ENCODE peak calls at places on chromosome 7, in six cellular contexts. D is heart left ventricle, G is PC-3, R is kidney epithelial cell, S is cardiac muscle cell, E is prostate gland. Z is an unnamed sample.

GRCh38 chr7:75842836-75843446 is 29.3 kb upstream of the CCL24 start:
- DNase-seq in D (no peak), G (peak; percentile 84), E (peak; percentile 20), S (no peak), R (peak; percentile 23), Z (peak; percentile 75)

GRCh38 chr7:12031638-12032037 is 179.5 kb upstream of the TMEM106B start:
- DNase-seq in E (no peak), S (no peak), R (no peak), G (peak; percentile 71), D (no peak), Z (no peak)

GRCh38 chr7:139631520-139632031 is 108.1 kb downstream of the CLEC2L start:
- DNase-seq in D (no peak), G (no peak), R (no peak), S (no peak), E (no peak), Z (no peak)

GRCh38 chr7:140645166-140645565 is 4.6 kb upstream of the DENND2A start:
- DNase-seq in D (no peak), G (no peak), R (no peak), E (no peak), S (no peak), Z (no peak)

GRCh38 chr7:64101126-64101942 is 56.1 kb downstream of the ZNF727 start:
- DNase-seq in D (no peak), S (no peak), E (no peak), G (no peak), R (no peak), Z (no peak)

GRCh38 chr7:96084880-96085551 is 236.9 kb downstream of the SLC25A13 start:
- DNase-seq in G (peak; percentile 88), E (no peak), R (peak; percentile 57), S (no peak), D (no peak), Z (peak; percentile 31)

GRCh38 chr7:144484445-144484844 is 81.0 kb upstream of the NOBOX start:
- DNase-seq in G (no peak), E (no peak), S (no peak), R (no peak), D (no peak), Z (no peak)

GRCh38 chr7:143117395-143117794 is 14.5 kb upstream of the PIP start:
- DNase-seq in D (no peak), E (no peak), S (no peak), R (no peak), G (no peak), Z (no peak)

GRCh38 chr7:158616050-158616449 is 28.4 kb upstream of the PTPRN2 start:
- DNase-seq in S (no peak), R (no peak), D (no peak), G (no peak), E (no peak), Z (no peak)

GRCh38 chr7:103810112-103810744 is 179.2 kb downstream of the RELN start:
- DNase-seq in E (no peak), S (no peak), G (no peak), R (peak; percentile 14), D (no peak), Z (no peak)

GRCh38 chr7:25852249-25852994 is 299.6 kb upstream of the NFE2L3 start:
- DNase-seq in G (no peak), E (no peak), D (no peak), R (no peak), S (peak; percentile 67), Z (no peak)

GRCh38 chr7:25856056-25856780 is 295.8 kb upstream of the NFE2L3 start:
- DNase-seq in E (no peak), S (peak; percentile 61), G (no peak), D (no peak), R (no peak), Z (no peak)

GRCh38 chr7:25852995-25853713 is 298.8 kb upstream of the NFE2L3 start:
- DNase-seq in E (no peak), S (no peak), R (no peak), G (no peak), D (no peak), Z (no peak)

GRCh38 chr7:25854059-25854458 is 297.9 kb upstream of the NFE2L3 start:
- DNase-seq in D (no peak), E (no peak), G (no peak), S (no peak), R (no peak), Z (no peak)

GRCh38 chr7:25854608-25855497 is 297.1 kb upstream of the NFE2L3 start:
- DNase-seq in D (no peak), G (peak; percentile 92), S (peak; percentile 98), E (no peak), R (peak; percentile 100), Z (peak; percentile 91)
- H3K4me3 ChIP-seq in D (no peak overlapping the region), G (peak overlapping the region; percentile 87), S (peak overlapping the region; percentile 44), E (no peak overlapping the region), R (no peak overlapping the region), Z (no peak overlapping the region)

DNA sequence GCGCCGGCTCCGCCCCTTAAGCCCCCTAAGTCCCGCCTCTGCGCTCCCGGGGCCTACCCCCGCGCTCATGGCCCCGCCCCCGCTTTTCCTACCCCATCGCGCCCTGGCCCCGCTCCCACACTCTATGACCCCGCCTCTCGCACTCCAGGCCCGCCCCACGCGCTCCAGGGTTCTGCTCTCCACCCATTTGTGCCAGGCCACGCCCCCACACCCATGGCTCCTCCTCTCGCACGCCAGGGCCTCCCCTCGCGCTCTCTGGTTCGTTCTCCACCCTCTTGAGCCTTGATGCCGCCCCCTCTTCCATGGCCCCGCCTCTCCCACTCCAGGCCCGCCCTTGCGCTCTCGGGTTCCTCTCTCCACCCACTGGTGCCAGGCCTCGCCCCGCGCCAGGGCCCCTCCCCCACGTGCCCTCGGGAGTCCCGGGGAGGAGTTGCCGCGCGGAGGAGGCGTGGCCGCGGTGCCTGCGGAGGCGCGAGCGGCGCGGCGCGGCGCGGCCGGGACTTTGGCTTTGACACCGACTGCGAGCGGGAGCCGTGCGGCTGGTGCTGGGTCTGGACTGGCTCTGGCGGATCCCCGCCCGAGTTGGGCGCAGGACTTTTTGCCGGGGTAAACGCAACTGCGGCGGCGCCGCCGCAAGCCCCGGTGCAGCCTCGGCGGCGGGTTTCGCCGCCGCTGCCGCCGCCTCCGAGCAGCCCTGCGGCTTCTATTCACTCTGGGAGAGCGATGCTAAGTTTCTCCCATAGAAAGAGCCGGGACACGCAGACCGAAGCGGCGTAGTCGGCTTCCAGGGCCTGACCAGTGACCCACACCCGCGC is at the start of gene EEPD1:
- DNase-seq in D (peak; percentile 100), G (peak; percentile 98), E (peak; percentile 100), R (peak; percentile 79), S (peak; percentile 99), Z (peak; percentile 92)
- TF ChIP-seq CTCF in D (no peak), G (no peak), E (no peak), R (no peak), S (no peak), Z (no peak)

GRCh38 chr7:55296070-55296469 is 69.1 kb upstream of the LANCL2 start:
- DNase-seq in R (no peak), S (no peak), E (no peak), G (no peak), D (no peak), Z (no peak)

GRCh38 chr7:55305130-55305529 is 60.0 kb upstream of the LANCL2 start:
- DNase-seq in S (no peak), G (no peak), E (no peak), R (no peak), D (no peak), Z (no peak)

GRCh38 chr7:55303220-55303619 is 61.9 kb upstream of the LANCL2 start:
- DNase-seq in E (no peak), D (no peak), R (no peak), G (no peak), S (no peak), Z (no peak)

GRCh38 chr7:55304363-55304762 is 60.8 kb upstream of the LANCL2 start:
- DNase-seq in S (no peak), D (no peak), G (peak; percentile 17), E (no peak), R (no peak), Z (no peak)

DNA sequence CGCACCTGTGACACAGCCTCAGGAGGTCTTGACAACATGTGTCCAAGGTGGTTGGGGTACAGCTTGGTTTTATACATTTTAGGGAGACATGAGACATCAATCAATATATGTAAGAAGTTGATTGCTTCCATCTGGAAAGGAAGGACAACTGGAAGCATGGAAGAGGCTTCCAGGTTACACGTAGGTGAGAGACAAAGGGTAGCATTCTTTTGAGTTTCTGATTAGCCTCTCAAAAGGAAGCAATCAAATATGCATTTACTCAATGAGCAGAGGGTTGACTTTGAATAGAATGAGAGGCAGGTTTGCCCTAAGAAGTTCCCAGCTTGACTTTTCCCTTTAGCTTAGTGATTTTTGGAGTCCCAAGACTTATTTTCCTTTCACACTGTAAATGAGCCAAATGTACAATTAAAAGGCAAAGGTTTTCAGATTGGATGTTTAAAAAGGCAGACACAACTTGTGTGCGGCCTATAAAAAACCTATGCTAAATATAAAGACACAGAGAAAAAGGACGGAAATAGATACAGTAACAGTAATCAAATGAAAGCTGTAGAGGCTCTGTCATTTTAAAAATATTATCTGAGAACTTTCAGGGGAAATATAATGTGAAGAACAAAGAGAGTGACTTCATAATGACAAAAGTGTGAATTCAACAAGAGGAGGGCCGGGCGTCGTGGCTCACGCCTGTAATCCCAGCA is 65.7 kb upstream of the LANCL2 start:
- DNase-seq in G (no peak), E (no peak), S (no peak), D (no peak), R (no peak), Z (no peak)
- H3K4me3 ChIP-seq in G (no peak overlapping the region), E (no peak overlapping the region), S (no peak overlapping the region), D (no peak overlapping the region), R (no peak overlapping the region), Z (no peak overlapping the region)

GRCh38 chr7:67466109-67466508 is 469.5 kb downstream of the TYW1 start:
- DNase-seq in D (no peak), R (no peak), E (no peak), S (no peak), G (no peak), Z (no peak)

GRCh38 chr7:67475293-67475692 is 478.7 kb downstream of the TYW1 start:
- DNase-seq in D (no peak), S (no peak), R (no peak), E (no peak), G (no peak), Z (no peak)

DNA sequence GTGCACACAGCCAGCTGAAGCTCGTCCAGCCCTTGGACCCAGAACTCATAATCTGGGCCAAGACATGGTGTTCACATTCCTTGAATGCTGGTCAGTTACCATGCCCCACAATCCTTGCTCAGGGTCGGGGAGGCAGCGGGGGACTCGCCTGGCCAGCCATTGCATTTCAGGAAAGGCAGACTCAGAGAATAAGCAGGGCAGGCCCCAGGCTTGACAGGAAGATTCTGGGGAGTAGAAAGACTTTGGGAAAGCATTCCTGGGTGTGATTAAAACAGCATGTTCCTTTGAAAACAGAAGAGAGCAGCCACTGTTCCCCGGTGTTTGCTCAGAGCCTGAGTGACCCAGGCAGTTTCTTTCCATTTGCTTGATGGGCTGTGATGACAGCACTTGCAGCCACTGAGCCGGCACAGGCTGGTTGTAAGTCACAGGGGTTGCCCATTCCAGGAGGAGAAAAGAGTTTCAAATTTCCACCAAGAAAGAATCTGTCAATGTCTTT is 473.7 kb downstream of the TYW1 start:
- DNase-seq in R (no peak), G (no peak), D (no peak), S (peak; percentile 88), E (peak; percentile 91), Z (no peak)
- TF ChIP-seq CTCF in R (no peak), G (no peak), D (no peak), S (no peak), E (no peak), Z (no peak)

Z was measured in BJ.